ENCODE peak calls at places on chromosomes 13 and 19, in four cellular contexts. One of them, this sample, is unnamed.

GRCh38 chr19:54014920-54015560 is 23.6 kb downstream of the CACNG6 start:
- DNase-seq in AG08395: no peak
- DNase-seq in NCI-H2171: peak
- DNase-seq in stimulated activated CD4-positive, alpha-beta T cell treated with anti-CD3 and anti-CD28 coated beads, Interleukin-2, amount 100 ng/mL, for 48 hours: no peak
- DNase-seq in this sample: no peak

GRCh38 chr13:39149896-39150295 is 111.6 kb downstream of the NHLRC3 start:
- DNase-seq in AG08395: no peak
- DNase-seq in NCI-H2171: no peak
- DNase-seq in stimulated activated CD4-positive, alpha-beta T cell treated with anti-CD3 and anti-CD28 coated beads, Interleukin-2, amount 100 ng/mL, for 48 hours: no peak
- DNase-seq in this sample: no peak

GRCh38 chr19:13212759-13213330 is 62.6 kb downstream of the IER2 start:
- DNase-seq in AG08395: peak
- DNase-seq in NCI-H2171: no peak
- DNase-seq in stimulated activated CD4-positive, alpha-beta T cell treated with anti-CD3 and anti-CD28 coated beads, Interleukin-2, amount 100 ng/mL, for 48 hours: peak
- DNase-seq in this sample: no peak

GRCh38 chr13:28819046-28819747 is 942 bp upstream of the MTUS2 start:
- DNase-seq in AG08395: peak
- DNase-seq in NCI-H2171: no peak
- DNase-seq in stimulated activated CD4-positive, alpha-beta T cell treated with anti-CD3 and anti-CD28 coated beads, Interleukin-2, amount 100 ng/mL, for 48 hours: no peak
- DNase-seq in this sample: peak

GRCh38 chr13:44155422-44156293 is 218.0 kb upstream of the SERP2 start:
- DNase-seq in AG08395: peak
- DNase-seq in NCI-H2171: no peak
- DNase-seq in stimulated activated CD4-positive, alpha-beta T cell treated with anti-CD3 and anti-CD28 coated beads, Interleukin-2, amount 100 ng/mL, for 48 hours: no peak
- DNase-seq in this sample: no peak

GRCh38 chr19:47702671-47703070 is 10.6 kb upstream of the EHD2 start:
- DNase-seq in AG08395: no peak
- DNase-seq in NCI-H2171: no peak
- DNase-seq in stimulated activated CD4-positive, alpha-beta T cell treated with anti-CD3 and anti-CD28 coated beads, Interleukin-2, amount 100 ng/mL, for 48 hours: no peak
- DNase-seq in this sample: no peak

GRCh38 chr13:44386932-44387556 is 13.4 kb downstream of the SERP2 start:
- DNase-seq in AG08395: no peak
- DNase-seq in NCI-H2171: no peak
- DNase-seq in stimulated activated CD4-positive, alpha-beta T cell treated with anti-CD3 and anti-CD28 coated beads, Interleukin-2, amount 100 ng/mL, for 48 hours: no peak
- DNase-seq in this sample: no peak

GRCh38 chr13:48278806-48279205 is 24.7 kb upstream of the RB1 start:
- DNase-seq in AG08395: no peak
- DNase-seq in NCI-H2171: no peak
- DNase-seq in stimulated activated CD4-positive, alpha-beta T cell treated with anti-CD3 and anti-CD28 coated beads, Interleukin-2, amount 100 ng/mL, for 48 hours: no peak
- DNase-seq in this sample: no peak

GRCh38 chr13:39379667-39380655 is 223.0 kb downstream of the LHFPL6 start:
- DNase-seq in AG08395: no peak
- DNase-seq in NCI-H2171: no peak
- DNase-seq in stimulated activated CD4-positive, alpha-beta T cell treated with anti-CD3 and anti-CD28 coated beads, Interleukin-2, amount 100 ng/mL, for 48 hours: no peak
- DNase-seq in this sample: no peak

GRCh38 chr19:58356236-58356970 is 3.1 kb upstream of the A1BG start:
- DNase-seq in AG08395: no peak
- DNase-seq in NCI-H2171: no peak
- DNase-seq in stimulated activated CD4-positive, alpha-beta T cell treated with anti-CD3 and anti-CD28 coated beads, Interleukin-2, amount 100 ng/mL, for 48 hours: no peak
- DNase-seq in this sample: no peak

GRCh38 chr13:95300625-95301134 is 571 bp downstream of the ABCC4 start:
- DNase-seq in AG08395: peak
- DNase-seq in NCI-H2171: peak
- DNase-seq in stimulated activated CD4-positive, alpha-beta T cell treated with anti-CD3 and anti-CD28 coated beads, Interleukin-2, amount 100 ng/mL, for 48 hours: peak
- DNase-seq in this sample: peak

GRCh38 chr19:32719611-32720059 is at the start of gene TDRD12:
- DNase-seq in AG08395: no peak
- DNase-seq in NCI-H2171: no peak
- DNase-seq in stimulated activated CD4-positive, alpha-beta T cell treated with anti-CD3 and anti-CD28 coated beads, Interleukin-2, amount 100 ng/mL, for 48 hours: no peak
- DNase-seq in this sample: no peak

GRCh38 chr13:21486322-21486721 is 27.2 kb upstream of the ZDHHC20 start:
- DNase-seq in AG08395: no peak
- DNase-seq in NCI-H2171: no peak
- DNase-seq in stimulated activated CD4-positive, alpha-beta T cell treated with anti-CD3 and anti-CD28 coated beads, Interleukin-2, amount 100 ng/mL, for 48 hours: no peak
- DNase-seq in this sample: no peak

GRCh38 chr13:113620036-113620435 is 35.5 kb downstream of the TFDP1 start:
- DNase-seq in AG08395: no peak
- DNase-seq in NCI-H2171: no peak
- DNase-seq in stimulated activated CD4-positive, alpha-beta T cell treated with anti-CD3 and anti-CD28 coated beads, Interleukin-2, amount 100 ng/mL, for 48 hours: no peak
- DNase-seq in this sample: no peak

GRCh38 chr13:35979378-35979911 is 151.7 kb downstream of the DCLK1 start:
- DNase-seq in AG08395: peak
- DNase-seq in NCI-H2171: no peak
- DNase-seq in stimulated activated CD4-positive, alpha-beta T cell treated with anti-CD3 and anti-CD28 coated beads, Interleukin-2, amount 100 ng/mL, for 48 hours: no peak
- DNase-seq in this sample: no peak

GRCh38 chr13:34201050-34201913 is 383.3 kb downstream of the RFC3 start:
- DNase-seq in AG08395: peak
- DNase-seq in NCI-H2171: no peak
- DNase-seq in stimulated activated CD4-positive, alpha-beta T cell treated with anti-CD3 and anti-CD28 coated beads, Interleukin-2, amount 100 ng/mL, for 48 hours: no peak
- DNase-seq in this sample: no peak

GRCh38 chr19:8145969-8146368 is 3.4 kb downstream of the FBN3 start:
- DNase-seq in AG08395: no peak
- DNase-seq in NCI-H2171: peak
- DNase-seq in stimulated activated CD4-positive, alpha-beta T cell treated with anti-CD3 and anti-CD28 coated beads, Interleukin-2, amount 100 ng/mL, for 48 hours: no peak
- DNase-seq in this sample: no peak

GRCh38 chr19:4374451-4375163 is 25.7 kb downstream of the SH3GL1 start:
- DNase-seq in AG08395: peak
- DNase-seq in NCI-H2171: no peak
- DNase-seq in stimulated activated CD4-positive, alpha-beta T cell treated with anti-CD3 and anti-CD28 coated beads, Interleukin-2, amount 100 ng/mL, for 48 hours: no peak
- DNase-seq in this sample: no peak

GRCh38 chr13:74187564-74187963 is 53.4 kb upstream of the KLF12 start:
- DNase-seq in AG08395: no peak
- DNase-seq in NCI-H2171: no peak
- DNase-seq in stimulated activated CD4-positive, alpha-beta T cell treated with anti-CD3 and anti-CD28 coated beads, Interleukin-2, amount 100 ng/mL, for 48 hours: no peak
- DNase-seq in this sample: no peak

GRCh38 chr19:46863818-46864629 is 3.2 kb downstream of the ARHGAP35 start:
- DNase-seq in AG08395: peak
- DNase-seq in NCI-H2171: no peak
- DNase-seq in stimulated activated CD4-positive, alpha-beta T cell treated with anti-CD3 and anti-CD28 coated beads, Interleukin-2, amount 100 ng/mL, for 48 hours: no peak
- DNase-seq in this sample: no peak

GRCh38 chr19:2867025-2867991 is at the start of gene ZNF556:
- DNase-seq in AG08395: peak
- DNase-seq in NCI-H2171: no peak
- DNase-seq in stimulated activated CD4-positive, alpha-beta T cell treated with anti-CD3 and anti-CD28 coated beads, Interleukin-2, amount 100 ng/mL, for 48 hours: no peak
- DNase-seq in this sample: no peak

GRCh38 chr13:102870677-102871415 is 25.0 kb downstream of the ERCC5 start:
- DNase-seq in AG08395: peak
- DNase-seq in NCI-H2171: peak
- DNase-seq in stimulated activated CD4-positive, alpha-beta T cell treated with anti-CD3 and anti-CD28 coated beads, Interleukin-2, amount 100 ng/mL, for 48 hours: peak
- DNase-seq in this sample: peak

GRCh38 chr13:85286081-85286480 is 513.1 kb downstream of the SLITRK6 start:
- DNase-seq in AG08395: no peak
- DNase-seq in NCI-H2171: no peak
- DNase-seq in stimulated activated CD4-positive, alpha-beta T cell treated with anti-CD3 and anti-CD28 coated beads, Interleukin-2, amount 100 ng/mL, for 48 hours: no peak
- DNase-seq in this sample: no peak

GRCh38 chr19:49327878-49328544 is 3.0 kb upstream of the SLC6A16 start:
- DNase-seq in AG08395: peak
- DNase-seq in NCI-H2171: no peak
- DNase-seq in stimulated activated CD4-positive, alpha-beta T cell treated with anti-CD3 and anti-CD28 coated beads, Interleukin-2, amount 100 ng/mL, for 48 hours: peak
- DNase-seq in this sample: peak

GRCh38 chr19:15025237-15025636 is 24.0 kb upstream of the CASP14 start:
- DNase-seq in AG08395: no peak
- DNase-seq in NCI-H2171: no peak
- DNase-seq in stimulated activated CD4-positive, alpha-beta T cell treated with anti-CD3 and anti-CD28 coated beads, Interleukin-2, amount 100 ng/mL, for 48 hours: no peak
- DNase-seq in this sample: no peak

GRCh38 chr19:34319785-34320184 is 45.2 kb upstream of the GPI start:
- DNase-seq in AG08395: no peak
- DNase-seq in NCI-H2171: no peak
- DNase-seq in stimulated activated CD4-positive, alpha-beta T cell treated with anti-CD3 and anti-CD28 coated beads, Interleukin-2, amount 100 ng/mL, for 48 hours: no peak
- DNase-seq in this sample: no peak

GRCh38 chr19:6723108-6723618 is 2.7 kb upstream of the C3 start:
- DNase-seq in AG08395: peak
- DNase-seq in NCI-H2171: no peak
- DNase-seq in stimulated activated CD4-positive, alpha-beta T cell treated with anti-CD3 and anti-CD28 coated beads, Interleukin-2, amount 100 ng/mL, for 48 hours: no peak
- DNase-seq in this sample: no peak

GRCh38 chr19:16628984-16629691 is 1.1 kb upstream of the MED26 start:
- DNase-seq in AG08395: peak
- DNase-seq in NCI-H2171: no peak
- DNase-seq in stimulated activated CD4-positive, alpha-beta T cell treated with anti-CD3 and anti-CD28 coated beads, Interleukin-2, amount 100 ng/mL, for 48 hours: no peak
- DNase-seq in this sample: no peak

This sample was measured in KG1.